ENCODE peak calls at places on chromosomes 11 and 22, in eight cellular contexts. J is OCI-M1, R is omental fat pad, U is EL, T is endothelial cell of umbilical vein, H is Caki2, V is NCI-H1694 treated with DMSO at 0.1 percent for 48 hours, G is posterior vena cava. F is an unnamed sample.

GRCh38 chr11:66277475-66278391 is at the start of gene CNIH2:
- DNase-seq in J (peak; percentile 59), R (no peak), U (peak; percentile 37), T (no peak), H (no peak), V (no peak), G (no peak), F (no peak)

GRCh38 chr22:38572065-38572464 is 2.1 kb upstream of the DMC1 start:
- DNase-seq in J (peak; percentile 72), R (no peak), U (peak; percentile 51), T (peak; percentile 63), H (peak; percentile 38), V (peak; percentile 36), G (no peak), F (no peak)

GRCh38 chr22:35378547-35379078 is 2.3 kb upstream of the HMOX1 start:
- DNase-seq in J (no peak), R (no peak), U (no peak), T (no peak), H (no peak), V (no peak), G (no peak), F (no peak)

GRCh38 chr11:14443642-14444041 is 56.0 kb downstream of the COPB1 start:
- DNase-seq in J (peak; percentile 14), R (no peak), U (peak; percentile 88), T (no peak), H (peak; percentile 66), V (no peak), G (no peak), F (no peak)

GRCh38 chr11:43579171-43579918 is 101.2 kb upstream of the HSD17B12 start:
- DNase-seq in J (peak; percentile 73), R (no peak), U (peak; percentile 62), T (peak; percentile 51), H (peak; percentile 35), V (no peak), G (no peak), F (no peak)

GRCh38 chr22:47388778-47389177 is 626.3 kb downstream of the TBC1D22A start:
- DNase-seq in J (no peak), R (no peak), U (no peak), T (no peak), H (no peak), V (no peak), G (peak; percentile 47), F (no peak)

GRCh38 chr11:63445720-63446119 is 45.2 kb downstream of the PLAAT5 start:
- DNase-seq in J (no peak), R (no peak), U (peak; percentile 20), T (no peak), H (peak; percentile 16), V (no peak), G (no peak), F (no peak)

GRCh38 chr11:60871378-60872061 is 4.2 kb downstream of the ZP1 start:
- DNase-seq in J (no peak), R (no peak), U (peak; percentile 56), T (no peak), H (no peak), V (no peak), G (peak; percentile 57), F (peak; percentile 45)

GRCh38 chr11:2202071-2202899 is 30.7 kb upstream of the TH start:
- DNase-seq in J (no peak), R (no peak), U (no peak), T (no peak), H (no peak), V (no peak), G (peak; percentile 69), F (no peak)

GRCh38 chr22:41550952-41551491 is 6.8 kb upstream of the POLR3H start:
- DNase-seq in J (no peak), R (no peak), U (no peak), T (no peak), H (no peak), V (no peak), G (no peak), F (no peak)

GRCh38 chr22:17952273-17952801 is 72.0 kb downstream of the MICAL3 start:
- DNase-seq in J (no peak), R (no peak), U (no peak), T (no peak), H (peak; percentile 100), V (no peak), G (no peak), F (peak; percentile 55)

GRCh38 chr11:400241-400729 is 6.3 kb downstream of the PKP3 start:
- DNase-seq in J (no peak), R (no peak), U (no peak), T (no peak), H (no peak), V (no peak), G (no peak), F (no peak)

GRCh38 chr22:29393019-29393608 is 4.7 kb upstream of the AP1B1 start:
- DNase-seq in J (peak; percentile 23), R (no peak), U (no peak), T (no peak), H (peak; percentile 50), V (no peak), G (no peak), F (no peak)

GRCh38 chr11:45678962-45679361 is 13.5 kb upstream of the CHST1 start:
- DNase-seq in J (peak; percentile 43), R (no peak), U (no peak), T (no peak), H (no peak), V (no peak), G (peak; percentile 62), F (no peak)

F was measured in sciatic nerve.